ENCODE peak calls at places on chromosomes 7 and 10, in ten cellular contexts. One of them, this sample, is unnamed.

GRCh38 chr10:46229144-46229563 is 57.6 kb upstream of the ANTXRL start:
- DNase-seq in ovary: peak
- DNase-seq in mammary epithelial cell: no peak
- DNase-seq in uterus: peak
- DNase-seq in heart left ventricle: peak
- DNase-seq in IMR-90: no peak
- DNase-seq in upper lobe of left lung: no peak
- DNase-seq in tibial artery: no peak
- DNase-seq in neural progenitor cell: peak
- DNase-seq in coronary artery: peak
- DNase-seq in this sample: peak

GRCh38 chr7:12360948-12361347 is 42.7 kb downstream of the VWDE start:
- DNase-seq in ovary: no peak
- DNase-seq in mammary epithelial cell: peak
- DNase-seq in uterus: no peak
- DNase-seq in heart left ventricle: no peak
- DNase-seq in IMR-90: no peak
- DNase-seq in upper lobe of left lung: no peak
- DNase-seq in tibial artery: no peak
- DNase-seq in neural progenitor cell: no peak
- DNase-seq in coronary artery: no peak
- DNase-seq in this sample: no peak

GRCh38 chr10:84296071-84296981 is 32.1 kb upstream of the CCSER2 start:
- DNase-seq in ovary: no peak
- DNase-seq in mammary epithelial cell: peak
- DNase-seq in uterus: peak
- DNase-seq in heart left ventricle: no peak
- DNase-seq in IMR-90: peak
- DNase-seq in upper lobe of left lung: no peak
- DNase-seq in tibial artery: peak
- DNase-seq in neural progenitor cell: no peak
- DNase-seq in coronary artery: no peak
- DNase-seq in this sample: peak

GRCh38 chr7:106285801-106286492 is 1.2 kb upstream of the NAMPT start:
- DNase-seq in ovary: no peak
- DNase-seq in mammary epithelial cell: no peak
- DNase-seq in uterus: no peak
- DNase-seq in heart left ventricle: no peak
- DNase-seq in IMR-90: peak
- DNase-seq in upper lobe of left lung: no peak
- DNase-seq in tibial artery: no peak
- DNase-seq in neural progenitor cell: no peak
- DNase-seq in coronary artery: no peak
- DNase-seq in this sample: peak

GRCh38 chr7:98254951-98255610 is 3.0 kb upstream of the TECPR1 start:
- DNase-seq in ovary: no peak
- DNase-seq in mammary epithelial cell: no peak
- DNase-seq in uterus: no peak
- DNase-seq in heart left ventricle: no peak
- DNase-seq in IMR-90: no peak
- DNase-seq in upper lobe of left lung: no peak
- DNase-seq in tibial artery: no peak
- DNase-seq in neural progenitor cell: no peak
- DNase-seq in coronary artery: no peak
- DNase-seq in this sample: peak

GRCh38 chr7:290554-291301 is 758 bp downstream of the FOXL3 start:
- DNase-seq in ovary: peak
- DNase-seq in mammary epithelial cell: no peak
- DNase-seq in uterus: no peak
- DNase-seq in heart left ventricle: no peak
- DNase-seq in IMR-90: no peak
- DNase-seq in upper lobe of left lung: no peak
- DNase-seq in tibial artery: no peak
- DNase-seq in neural progenitor cell: no peak
- DNase-seq in coronary artery: no peak
- DNase-seq in this sample: no peak

GRCh38 chr7:137846588-137847417 is at the start of gene DGKI:
- DNase-seq in ovary: peak
- DNase-seq in mammary epithelial cell: no peak
- DNase-seq in uterus: no peak
- DNase-seq in heart left ventricle: no peak
- DNase-seq in IMR-90: no peak
- DNase-seq in upper lobe of left lung: peak
- DNase-seq in tibial artery: no peak
- DNase-seq in neural progenitor cell: peak
- DNase-seq in coronary artery: no peak
- DNase-seq in this sample: no peak

GRCh38 chr7:93620864-93621263 is 46.3 kb upstream of the CALCR start:
- DNase-seq in ovary: no peak
- DNase-seq in mammary epithelial cell: no peak
- DNase-seq in uterus: no peak
- DNase-seq in heart left ventricle: no peak
- DNase-seq in IMR-90: no peak
- DNase-seq in upper lobe of left lung: no peak
- DNase-seq in tibial artery: no peak
- DNase-seq in neural progenitor cell: no peak
- DNase-seq in coronary artery: no peak
- DNase-seq in this sample: no peak

GRCh38 chr10:124249812-124250432 is 156.5 kb upstream of the CHST15 start:
- DNase-seq in ovary: no peak
- DNase-seq in mammary epithelial cell: no peak
- DNase-seq in uterus: no peak
- DNase-seq in heart left ventricle: peak
- DNase-seq in IMR-90: no peak
- DNase-seq in upper lobe of left lung: no peak
- DNase-seq in tibial artery: no peak
- DNase-seq in neural progenitor cell: peak
- DNase-seq in coronary artery: peak
- DNase-seq in this sample: peak

GRCh38 chr10:111579473-111579872 is 502.6 kb downstream of the ADRA2A start:
- DNase-seq in ovary: no peak
- DNase-seq in mammary epithelial cell: no peak
- DNase-seq in uterus: no peak
- DNase-seq in heart left ventricle: no peak
- DNase-seq in IMR-90: no peak
- DNase-seq in upper lobe of left lung: no peak
- DNase-seq in tibial artery: no peak
- DNase-seq in neural progenitor cell: no peak
- DNase-seq in coronary artery: no peak
- DNase-seq in this sample: no peak

GRCh38 chr7:112997831-112998230 is 88.8 kb downstream of the GPR85 start:
- DNase-seq in ovary: no peak
- DNase-seq in mammary epithelial cell: peak
- DNase-seq in uterus: no peak
- DNase-seq in heart left ventricle: no peak
- DNase-seq in IMR-90: no peak
- DNase-seq in upper lobe of left lung: no peak
- DNase-seq in tibial artery: no peak
- DNase-seq in neural progenitor cell: peak
- DNase-seq in coronary artery: no peak
- DNase-seq in this sample: no peak

DNA sequence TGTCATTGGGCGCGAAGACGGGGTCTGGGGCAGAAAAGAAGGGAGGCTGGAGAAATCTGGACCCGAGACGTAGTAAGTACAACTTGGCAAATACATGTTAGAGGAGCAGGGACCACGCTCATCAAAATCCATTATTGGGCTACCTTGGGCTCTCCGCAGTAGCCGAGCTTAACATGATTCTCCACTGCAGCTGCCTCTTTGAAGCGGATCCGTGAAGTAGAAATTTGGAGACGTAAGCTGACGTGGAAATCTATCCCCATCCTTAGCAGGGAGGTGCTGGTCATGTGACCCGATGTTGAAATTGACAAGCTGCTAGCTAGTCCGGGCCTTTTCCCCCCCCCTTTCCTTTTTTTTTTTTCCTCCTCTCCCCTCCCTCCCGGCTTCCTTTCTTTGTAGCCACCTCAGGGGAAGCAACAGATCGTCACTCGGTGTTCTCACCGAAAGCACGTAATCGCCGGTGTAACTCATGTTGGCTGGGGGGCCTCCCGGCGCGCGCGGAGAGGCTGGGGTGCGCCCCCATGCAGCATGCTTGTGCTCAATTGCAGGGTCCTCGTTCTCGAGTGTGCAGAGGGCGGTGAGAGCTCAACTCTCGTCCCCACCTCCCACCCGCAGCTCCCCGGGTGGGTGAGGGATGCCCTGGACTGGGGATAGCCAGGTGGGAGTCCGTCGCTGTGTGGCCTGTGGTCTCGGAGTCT is at the start of gene HOXA11:
- DNase-seq in ovary: no peak
- DNase-seq in mammary epithelial cell: no peak
- DNase-seq in uterus: peak
- DNase-seq in heart left ventricle: no peak
- DNase-seq in IMR-90: peak
- DNase-seq in upper lobe of left lung: peak
- DNase-seq in tibial artery: peak
- DNase-seq in neural progenitor cell: no peak
- DNase-seq in coronary artery: peak
- DNase-seq in this sample: no peak
- H3K4me3 ChIP-seq in ovary: peak
- H3K4me3 ChIP-seq in mammary epithelial cell: peak
- H3K4me3 ChIP-seq in uterus: peak
- H3K4me3 ChIP-seq in heart left ventricle: peak
- H3K4me3 ChIP-seq in IMR-90: peak
- H3K4me3 ChIP-seq in upper lobe of left lung: no peak
- H3K4me3 ChIP-seq in tibial artery: peak
- H3K4me3 ChIP-seq in neural progenitor cell: no peak
- H3K4me3 ChIP-seq in coronary artery: peak
- H3K4me3 ChIP-seq in this sample: peak

GRCh38 chr10:59561397-59562121 is 148.1 kb downstream of the SLC16A9 start:
- DNase-seq in ovary: no peak
- DNase-seq in mammary epithelial cell: peak
- DNase-seq in uterus: no peak
- DNase-seq in heart left ventricle: no peak
- DNase-seq in IMR-90: peak
- DNase-seq in upper lobe of left lung: no peak
- DNase-seq in tibial artery: no peak
- DNase-seq in neural progenitor cell: no peak
- DNase-seq in coronary artery: no peak
- DNase-seq in this sample: no peak
- H3K4me3 ChIP-seq in ovary: no peak
- H3K4me3 ChIP-seq in mammary epithelial cell: no peak
- H3K4me3 ChIP-seq in uterus: no peak
- H3K4me3 ChIP-seq in heart left ventricle: no peak
- H3K4me3 ChIP-seq in IMR-90: no peak
- H3K4me3 ChIP-seq in upper lobe of left lung: no peak
- H3K4me3 ChIP-seq in tibial artery: no peak
- H3K4me3 ChIP-seq in neural progenitor cell: no peak
- H3K4me3 ChIP-seq in coronary artery: no peak
- H3K4me3 ChIP-seq in this sample: no peak

DNA sequence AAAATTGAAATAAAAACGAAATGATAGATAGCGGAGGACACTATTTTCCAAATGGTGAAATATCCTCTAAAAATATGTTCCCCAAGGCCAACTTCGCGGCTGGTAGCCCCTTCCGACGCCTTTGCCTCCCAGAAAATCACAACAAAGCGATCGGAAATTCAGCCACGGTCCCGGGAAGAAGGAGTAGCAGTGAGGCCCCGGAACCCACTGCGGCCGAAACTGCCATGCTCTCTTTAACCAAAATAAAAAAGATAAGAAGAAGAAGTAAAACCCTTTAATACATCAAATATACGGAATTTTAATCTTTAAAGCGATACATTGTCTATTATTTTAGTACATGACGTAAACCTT is 4.0 kb downstream of the ZNF503 start:
- DNase-seq in ovary: peak
- DNase-seq in mammary epithelial cell: peak
- DNase-seq in uterus: peak
- DNase-seq in heart left ventricle: no peak
- DNase-seq in IMR-90: no peak
- DNase-seq in upper lobe of left lung: no peak
- DNase-seq in tibial artery: no peak
- DNase-seq in neural progenitor cell: peak
- DNase-seq in coronary artery: no peak
- DNase-seq in this sample: no peak
- H3K4me3 ChIP-seq in ovary: peak
- H3K4me3 ChIP-seq in mammary epithelial cell: peak
- H3K4me3 ChIP-seq in uterus: peak
- H3K4me3 ChIP-seq in heart left ventricle: peak
- H3K4me3 ChIP-seq in IMR-90: peak
- H3K4me3 ChIP-seq in upper lobe of left lung: peak
- H3K4me3 ChIP-seq in tibial artery: peak
- H3K4me3 ChIP-seq in neural progenitor cell: peak
- H3K4me3 ChIP-seq in coronary artery: peak
- H3K4me3 ChIP-seq in this sample: peak

GRCh38 chr7:7223250-7223649 is 40.9 kb downstream of the C1GALT1 start:
- DNase-seq in ovary: no peak
- DNase-seq in mammary epithelial cell: no peak
- DNase-seq in uterus: no peak
- DNase-seq in heart left ventricle: no peak
- DNase-seq in IMR-90: no peak
- DNase-seq in upper lobe of left lung: no peak
- DNase-seq in tibial artery: no peak
- DNase-seq in neural progenitor cell: no peak
- DNase-seq in coronary artery: no peak
- DNase-seq in this sample: no peak

GRCh38 chr7:7216279-7216678 is 33.9 kb downstream of the C1GALT1 start:
- DNase-seq in ovary: no peak
- DNase-seq in mammary epithelial cell: no peak
- DNase-seq in uterus: no peak
- DNase-seq in heart left ventricle: no peak
- DNase-seq in IMR-90: no peak
- DNase-seq in upper lobe of left lung: no peak
- DNase-seq in tibial artery: no peak
- DNase-seq in neural progenitor cell: no peak
- DNase-seq in coronary artery: no peak
- DNase-seq in this sample: no peak

GRCh38 chr7:7221602-7222038 is 39.3 kb downstream of the C1GALT1 start:
- DNase-seq in ovary: no peak
- DNase-seq in mammary epithelial cell: peak
- DNase-seq in uterus: no peak
- DNase-seq in heart left ventricle: no peak
- DNase-seq in IMR-90: peak
- DNase-seq in upper lobe of left lung: no peak
- DNase-seq in tibial artery: no peak
- DNase-seq in neural progenitor cell: no peak
- DNase-seq in coronary artery: no peak
- DNase-seq in this sample: peak

GRCh38 chr7:7220821-7221220 is 38.5 kb downstream of the C1GALT1 start:
- DNase-seq in ovary: no peak
- DNase-seq in mammary epithelial cell: no peak
- DNase-seq in uterus: no peak
- DNase-seq in heart left ventricle: no peak
- DNase-seq in IMR-90: no peak
- DNase-seq in upper lobe of left lung: no peak
- DNase-seq in tibial artery: no peak
- DNase-seq in neural progenitor cell: no peak
- DNase-seq in coronary artery: no peak
- DNase-seq in this sample: peak

DNA sequence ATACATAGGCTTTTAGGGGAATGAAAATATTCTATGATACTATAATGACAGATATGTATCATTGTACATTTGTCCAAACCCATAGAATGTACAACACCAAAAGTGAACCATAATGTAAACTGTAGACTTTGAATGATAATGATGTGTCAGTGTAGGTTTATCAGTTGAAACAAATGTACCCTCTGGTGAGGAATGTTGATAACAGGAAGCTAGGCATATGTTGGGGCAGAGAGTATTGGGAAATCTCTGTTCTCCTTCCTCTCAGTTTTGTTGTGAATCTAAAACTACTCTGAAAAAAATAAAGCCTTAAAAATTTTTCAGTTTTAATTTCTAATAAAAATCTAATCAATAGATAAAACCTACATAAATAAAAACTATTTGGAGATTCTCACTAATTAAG is 36.9 kb downstream of the C1GALT1 start:
- DNase-seq in ovary: no peak
- DNase-seq in mammary epithelial cell: peak
- DNase-seq in uterus: no peak
- DNase-seq in heart left ventricle: no peak
- DNase-seq in IMR-90: no peak
- DNase-seq in upper lobe of left lung: no peak
- DNase-seq in tibial artery: no peak
- DNase-seq in neural progenitor cell: no peak
- DNase-seq in coronary artery: no peak
- DNase-seq in this sample: peak
- H3K4me3 ChIP-seq in ovary: no peak
- H3K4me3 ChIP-seq in mammary epithelial cell: no peak
- H3K4me3 ChIP-seq in uterus: no peak
- H3K4me3 ChIP-seq in heart left ventricle: no peak
- H3K4me3 ChIP-seq in IMR-90: no peak
- H3K4me3 ChIP-seq in upper lobe of left lung: no peak
- H3K4me3 ChIP-seq in tibial artery: no peak
- H3K4me3 ChIP-seq in neural progenitor cell: no peak
- H3K4me3 ChIP-seq in coronary artery: no peak
- H3K4me3 ChIP-seq in this sample: no peak